ENCODE peak calls at places on chromosomes 7 and 10, in four cellular contexts. B, E, O and F are unnamed samples.

GRCh38 chr7:64945776-64946175 is 42.7 kb downstream of the ZNF273 start:
- DNase-seq in B (no peak), E (no peak), O (no peak), F (no peak)

GRCh38 chr10:132403511-132404168 is 6.6 kb downstream of the PWWP2B start:
- DNase-seq in B (peak; percentile 62), E (peak; percentile 39), O (peak; percentile 22), F (no peak)

GRCh38 chr7:16502303-16502702 is 24.3 kb upstream of the LRRC72 start:
- DNase-seq in B (no peak), E (no peak), O (no peak), F (no peak)

GRCh38 chr7:7529328-7529727 is 6.3 kb downstream of the COL28A1 start:
- DNase-seq in B (no peak), E (no peak), O (no peak), F (peak; percentile 99)

GRCh38 chr10:133484818-133485217 is 31.1 kb downstream of the SCART1 start:
- DNase-seq in B (no peak), E (no peak), O (no peak), F (no peak)

GRCh38 chr7:41046221-41046761 is 656.6 kb downstream of the INHBA start:
- DNase-seq in B (peak; percentile 39), E (no peak), O (no peak), F (no peak)

GRCh38 chr7:36171503-36171902 is 18.4 kb downstream of the EEPD1 start:
- DNase-seq in B (no peak), E (no peak), O (no peak), F (no peak)

GRCh38 chr7:158595068-158595467 is 7.4 kb upstream of the PTPRN2 start:
- DNase-seq in B (peak; percentile 37), E (no peak), O (no peak), F (peak; percentile 14)

GRCh38 chr10:3006093-3006492 is 61.3 kb upstream of the PFKP start:
- DNase-seq in B (no peak), E (no peak), O (no peak), F (no peak)

GRCh38 chr10:44660271-44660670 is 250.9 kb upstream of the TMEM72 start:
- DNase-seq in B (no peak), E (no peak), O (no peak), F (no peak)

GRCh38 chr7:5296627-5297226 is 14.0 kb downstream of the SLC29A4 start:
- DNase-seq in B (peak; percentile 55), E (no peak), O (no peak), F (peak; percentile 7)

GRCh38 chr10:32005050-32005449 is 51.2 kb downstream of the KIF5B start:
- DNase-seq in B (peak; percentile 62), E (peak; percentile 43), O (no peak), F (peak; percentile 13)

GRCh38 chr10:43390791-43391190 is 18.2 kb downstream of the HNRNPF start:
- DNase-seq in B (peak; percentile 44), E (peak; percentile 30), O (peak; percentile 50), F (no peak)

GRCh38 chr10:76206797-76207352 is 775.5 kb downstream of the LRMDA start:
- DNase-seq in B (no peak), E (no peak), O (no peak), F (no peak)

GRCh38 chr7:142519077-142519789 is 230.0 kb upstream of the PRSS1 start:
- DNase-seq in B (no peak), E (no peak), O (no peak), F (no peak)

GRCh38 chr10:60952067-60952845 is 8.3 kb upstream of the RHOBTB1 start:
- DNase-seq in B (no peak), E (no peak), O (no peak), F (no peak)

GRCh38 chr10:47366731-47367460 is 17.2 kb downstream of the ZNF488 start:
- DNase-seq in B (no peak), E (no peak), O (no peak), F (no peak)

GRCh38 chr7:83946801-83947200 is 247.8 kb downstream of the SEMA3A start:
- DNase-seq in B (no peak), E (no peak), O (no peak), F (no peak)

DNA sequence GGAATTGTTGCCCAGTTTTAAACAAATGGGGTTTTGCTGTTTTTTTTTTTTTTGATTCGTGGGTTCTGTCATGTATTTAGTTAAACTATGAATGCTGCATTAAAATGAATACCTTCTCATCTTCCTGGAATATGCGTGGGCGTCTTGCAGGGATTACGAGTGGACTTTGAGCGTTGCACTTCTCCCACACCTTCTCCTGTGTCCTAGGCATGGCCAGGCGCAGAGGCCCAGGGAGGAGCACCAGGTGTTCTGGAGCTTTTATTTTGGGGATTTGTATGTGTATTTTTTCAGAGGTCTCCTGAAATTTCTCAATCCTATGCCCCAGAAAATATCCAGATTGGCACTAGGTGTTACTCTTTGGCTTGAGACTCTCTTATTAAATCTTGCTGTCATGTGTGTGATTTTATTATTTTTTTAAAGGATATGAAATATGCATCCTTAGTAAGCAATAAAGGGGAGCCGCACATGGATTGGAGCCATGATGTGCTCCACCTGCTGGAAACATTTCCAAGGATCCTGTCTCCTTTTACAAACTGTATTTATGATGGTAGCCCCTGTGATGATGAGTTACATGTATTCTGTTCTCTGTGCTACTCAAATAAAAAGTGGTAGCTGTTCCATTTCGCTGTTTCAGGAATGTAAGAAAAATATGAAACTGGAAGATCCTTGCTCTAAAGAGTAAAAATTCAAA is 482.2 kb upstream of the KLF6 start:
- DNase-seq in B (peak; percentile 39), E (no peak), O (no peak), F (no peak)
- TF ChIP-seq CTCF in B (peak; percentile 40), E (peak; percentile 23), O (no peak), F (peak; percentile 26)

GRCh38 chr7:111173990-111174389 is 83.1 kb downstream of the LRRN3 start:
- DNase-seq in B (no peak), E (no peak), O (no peak), F (no peak)
- H3K4me3 ChIP-seq in B (no peak overlapping the region), E (no peak overlapping the region), O (no peak overlapping the region), F (peak overlapping the region; percentile 21)

GRCh38 chr10:115214799-115215198 is 121.6 kb downstream of the ATRNL1 start:
- DNase-seq in B (peak; percentile 55), E (no peak), O (no peak), F (no peak)

GRCh38 chr10:115222039-115222438 is 128.9 kb downstream of the ATRNL1 start:
- DNase-seq in B (no peak), E (no peak), O (no peak), F (no peak)

GRCh38 chr10:115219203-115219602 is 126.0 kb downstream of the ATRNL1 start:
- DNase-seq in B (no peak), E (no peak), O (no peak), F (no peak)
- TF ChIP-seq CTCF in B (no peak), E (no peak), O (no peak), F (no peak)

DNA sequence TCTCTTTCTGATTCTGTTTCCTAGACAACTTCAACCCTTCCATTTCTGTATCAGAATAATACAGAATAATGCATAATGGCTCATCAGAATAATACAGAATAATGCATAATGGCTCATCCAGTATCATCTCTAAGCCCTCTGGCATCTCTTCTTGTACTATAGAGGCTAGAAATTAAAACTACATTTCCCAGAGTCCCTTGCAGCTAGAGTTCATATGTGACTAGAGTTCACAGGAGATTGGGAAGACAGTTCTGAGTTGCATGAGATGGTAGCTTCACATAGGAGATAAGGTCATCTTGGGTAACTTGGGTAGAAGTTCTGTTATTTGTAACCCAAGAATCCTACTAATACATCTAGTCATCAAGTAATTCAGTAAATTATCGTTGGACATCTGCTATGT is 122.9 kb upstream of the NRBF2 start:
- DNase-seq in B (no peak), E (no peak), O (no peak), F (no peak)
- H3K4me3 ChIP-seq in B (no peak overlapping the region), E (no peak overlapping the region), O (no peak overlapping the region), F (no peak overlapping the region)

DNA sequence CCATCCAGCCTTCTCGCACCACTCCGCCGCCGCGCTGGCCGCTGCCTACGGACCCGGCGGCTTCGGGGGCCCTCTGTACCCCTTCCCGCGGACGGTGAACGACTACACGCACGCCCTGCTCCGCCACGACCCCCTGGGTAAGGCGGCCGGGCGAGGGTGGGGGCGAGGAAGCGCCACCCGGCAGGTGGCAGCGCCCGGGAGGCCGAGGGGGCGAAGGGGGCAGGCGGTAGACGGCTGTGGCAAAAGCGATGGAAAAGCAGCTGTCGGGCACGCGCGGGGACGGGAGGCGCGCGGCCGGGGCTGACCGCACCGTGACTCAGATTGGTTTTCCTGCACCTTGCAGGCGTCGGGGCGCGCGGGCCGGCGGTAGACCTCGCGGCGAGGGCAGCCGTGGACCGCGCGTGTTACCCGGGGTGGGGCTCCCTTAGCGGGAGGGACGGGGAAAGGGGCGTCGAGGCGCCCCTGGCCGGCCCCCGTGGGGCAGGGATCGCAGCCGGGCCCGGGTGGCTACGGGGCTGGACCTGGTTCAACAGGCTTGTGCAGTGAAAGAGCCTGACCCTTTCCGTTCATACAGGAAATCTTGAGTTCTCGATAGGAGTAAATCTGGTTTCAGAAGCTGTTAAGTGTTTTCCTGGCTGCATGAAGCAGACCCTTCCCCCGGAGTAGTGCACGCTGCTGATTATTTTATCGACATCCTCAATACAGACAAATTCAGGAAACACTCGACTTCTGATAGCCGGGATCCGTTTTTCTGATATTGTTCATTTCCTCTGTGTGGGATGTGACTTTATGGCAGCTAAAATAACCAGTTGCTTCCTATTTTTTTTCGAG is 671 bp downstream of the HHEX start:
- DNase-seq in B (peak; percentile 62), E (peak; percentile 67), O (peak; percentile 83), F (no peak)
- TF ChIP-seq CTCF in B (no peak), E (no peak), O (no peak), F (no peak)

GRCh38 chr10:59891349-59891748 is 15.0 kb downstream of the CCDC6 start:
- DNase-seq in B (peak; percentile 38), E (no peak), O (no peak), F (no peak)

GRCh38 chr10:59885430-59886134 is 20.8 kb downstream of the CCDC6 start:
- DNase-seq in B (no peak), E (no peak), O (no peak), F (no peak)

GRCh38 chr10:59891919-59892318 is 14.4 kb downstream of the CCDC6 start:
- DNase-seq in B (no peak), E (no peak), O (no peak), F (no peak)

GRCh38 chr10:59887972-59888640 is 18.2 kb downstream of the CCDC6 start:
- DNase-seq in B (no peak), E (no peak), O (no peak), F (no peak)

GRCh38 chr10:59887006-59887405 is 19.4 kb downstream of the CCDC6 start:
- DNase-seq in B (peak; percentile 41), E (no peak), O (no peak), F (no peak)
- H3K4me3 ChIP-seq in B (no peak overlapping the region), E (no peak overlapping the region), O (no peak overlapping the region), F (no peak overlapping the region)

GRCh38 chr7:47232751-47233412 is 349.0 kb downstream of the TNS3 start:
- DNase-seq in B (no peak), E (no peak), O (no peak), F (no peak)
- TF ChIP-seq CTCF in B (no peak), E (no peak), O (no peak), F (no peak)

DNA sequence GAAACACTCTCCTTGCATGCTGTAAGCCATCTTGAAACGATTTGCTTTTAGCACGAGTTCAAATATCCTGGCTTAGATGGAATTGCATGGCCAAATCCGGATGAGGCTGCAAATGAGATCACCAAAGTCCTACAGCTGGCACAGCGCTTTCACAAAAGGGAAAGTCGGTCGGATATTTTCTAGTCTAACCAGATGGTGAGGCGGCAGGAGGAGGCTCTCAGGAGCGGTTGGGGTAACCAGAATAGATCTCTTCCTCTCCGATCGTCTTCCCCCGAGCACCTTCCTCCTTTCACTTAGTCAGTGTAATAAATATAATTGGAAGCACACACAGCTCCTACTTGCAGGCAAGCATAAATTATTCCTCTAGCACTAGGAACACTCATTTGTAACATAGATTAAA is 857.6 kb downstream of the TYW1 start:
- DNase-seq in B (no peak), E (no peak), O (no peak), F (no peak)
- H3K4me3 ChIP-seq in B (no peak overlapping the region), E (no peak overlapping the region), O (no peak overlapping the region), F (no peak overlapping the region)